ENCODE peak calls at places on chromosomes 16 and 17, in six cellular contexts. X is lower lobe of right lung, O is prostate gland, U is progenitor cell of endocrine pancreas, R is adrenal gland, Z is brain microvascular endothelial cell. W is an unnamed sample.

GRCh38 chr17:58383892-58384462 is 32.0 kb upstream of the SUPT4H1 start:
- DNase-seq in X (no peak), O (no peak), U (no peak), R (no peak), Z (no peak), W (no peak)

GRCh38 chr17:14200354-14200753 is 36.3 kb downstream of the CDRT15 start:
- DNase-seq in X (no peak), O (no peak), U (no peak), R (no peak), Z (no peak), W (no peak)

GRCh38 chr16:50340578-50340977 is 28.2 kb downstream of the BRD7 start:
- DNase-seq in X (no peak), O (no peak), U (no peak), R (no peak), Z (no peak), W (no peak)

GRCh38 chr17:75009139-75009724 is 3.2 kb upstream of the MRPL58 start:
- DNase-seq in X (no peak), O (peak), U (no peak), R (no peak), Z (no peak), W (peak)

GRCh38 chr17:58402047-58402446 is 15.3 kb downstream of the RNF43 start:
- DNase-seq in X (no peak), O (no peak), U (no peak), R (no peak), Z (peak), W (no peak)

GRCh38 chr16:67884684-67885083 is at the start of gene NRN1L:
- DNase-seq in X (peak), O (peak), U (peak), R (peak), Z (peak), W (peak)

GRCh38 chr16:49622421-49623402 is 233.2 kb downstream of the ZNF423 start:
- DNase-seq in X (no peak), O (no peak), U (no peak), R (no peak), Z (no peak), W (no peak)

GRCh38 chr17:44916781-44917241 is 1.5 kb upstream of the GFAP start:
- DNase-seq in X (peak), O (peak), U (no peak), R (peak), Z (no peak), W (peak)

GRCh38 chr17:50858486-50859225 is 7.5 kb downstream of the TOB1 start:
- DNase-seq in X (no peak), O (no peak), U (no peak), R (no peak), Z (no peak), W (no peak)

GRCh38 chr17:30969989-30970680 is 704 bp upstream of the RNF135 start:
- DNase-seq in X (no peak), O (peak), U (no peak), R (no peak), Z (no peak), W (no peak)

GRCh38 chr17:74643826-74644225 is 20.3 kb upstream of the CD300E start:
- DNase-seq in X (no peak), O (no peak), U (no peak), R (no peak), Z (no peak), W (no peak)

GRCh38 chr17:74920679-74921044 is 2.4 kb downstream of the USH1G start:
- DNase-seq in X (no peak), O (no peak), U (no peak), R (no peak), Z (no peak), W (no peak)

GRCh38 chr16:81758376-81758775 is 20.7 kb upstream of the PLCG2 start:
- DNase-seq in X (no peak), O (no peak), U (no peak), R (no peak), Z (peak), W (no peak)

GRCh38 chr16:86868070-86868469 is 289.7 kb downstream of the FOXL1 start:
- DNase-seq in X (no peak), O (no peak), U (no peak), R (no peak), Z (no peak), W (no peak)

GRCh38 chr17:57762375-57762916 is 17.3 kb upstream of the CCDC182 start:
- DNase-seq in X (no peak), O (no peak), U (no peak), R (no peak), Z (no peak), W (no peak)

DNA sequence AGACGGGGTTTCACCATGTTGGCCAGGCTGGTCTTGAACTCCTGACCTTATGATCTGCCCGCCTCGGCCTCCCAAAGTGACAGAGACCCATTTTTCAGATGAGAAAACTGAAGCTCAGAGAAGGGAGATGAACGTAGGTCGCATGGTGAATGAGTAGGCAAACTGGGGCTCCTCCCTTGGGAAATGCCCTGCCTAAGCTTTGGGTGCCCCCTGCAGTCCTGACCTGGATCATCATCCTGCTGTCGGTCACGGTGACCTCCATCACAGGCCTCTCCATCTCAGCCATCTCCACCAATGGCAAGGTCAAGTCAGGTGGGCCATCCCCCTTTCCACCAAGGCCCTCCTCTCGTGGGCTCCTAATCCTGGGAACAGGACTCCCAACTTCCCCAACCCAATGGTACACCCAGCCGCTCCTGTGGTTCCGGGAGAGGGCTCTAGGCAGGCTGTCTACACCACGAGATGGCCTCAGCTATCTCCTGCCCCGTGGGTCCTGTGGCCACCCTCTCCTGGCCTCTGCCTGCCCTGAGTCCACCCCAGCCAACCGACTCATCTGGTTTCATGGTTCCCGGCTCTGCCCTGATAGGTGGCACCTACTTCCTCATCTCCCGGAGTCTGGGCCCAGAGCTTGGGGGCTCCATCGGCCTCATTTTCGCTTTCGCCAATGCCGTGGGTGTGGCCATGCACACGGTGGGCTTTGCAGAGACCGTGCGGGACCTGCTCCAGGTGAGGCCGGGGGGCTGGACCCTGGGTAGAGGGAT is 4.7 kb downstream of the SLC12A3 start:
- DNase-seq in X (peak), O (no peak), U (no peak), R (no peak), Z (no peak), W (no peak)
- TF ChIP-seq CTCF in X (peak), O (no peak), U (peak), R (no peak), Z (peak), W (peak)

GRCh38 chr17:37538991-37539659 is 49.4 kb downstream of the DUSP14 start:
- DNase-seq in X (no peak), O (no peak), U (no peak), R (no peak), Z (no peak), W (no peak)
- TF ChIP-seq CTCF in X (no peak), O (no peak), U (no peak), R (no peak), Z (no peak), W (no peak)

GRCh38 chr17:7133916-7134315 is 19.3 kb upstream of the ASGR2 start:
- DNase-seq in X (no peak), O (no peak), U (no peak), R (no peak), Z (no peak), W (no peak)

GRCh38 chr17:7133424-7133823 is 18.8 kb upstream of the ASGR2 start:
- DNase-seq in X (peak), O (no peak), U (no peak), R (peak), Z (no peak), W (no peak)

GRCh38 chr17:7138800-7139381 is 24.3 kb upstream of the ASGR2 start:
- DNase-seq in X (no peak), O (no peak), U (no peak), R (no peak), Z (no peak), W (no peak)

GRCh38 chr17:7137182-7137943 is 22.7 kb upstream of the ASGR2 start:
- DNase-seq in X (peak), O (no peak), U (no peak), R (peak), Z (no peak), W (no peak)

GRCh38 chr17:7136266-7136877 is 21.8 kb upstream of the ASGR2 start:
- DNase-seq in X (peak), O (peak), U (peak), R (peak), Z (peak), W (no peak)
- TF ChIP-seq CTCF in X (peak), O (peak), U (peak), R (peak), Z (peak), W (peak)

GRCh38 chr16:87880117-87880696 is 10.9 kb upstream of the SLC7A5 start:
- DNase-seq in X (no peak), O (no peak), U (no peak), R (no peak), Z (no peak), W (no peak)
- TF ChIP-seq CTCF in X (no peak), O (no peak), U (no peak), R (no peak), Z (no peak), W (no peak)

DNA sequence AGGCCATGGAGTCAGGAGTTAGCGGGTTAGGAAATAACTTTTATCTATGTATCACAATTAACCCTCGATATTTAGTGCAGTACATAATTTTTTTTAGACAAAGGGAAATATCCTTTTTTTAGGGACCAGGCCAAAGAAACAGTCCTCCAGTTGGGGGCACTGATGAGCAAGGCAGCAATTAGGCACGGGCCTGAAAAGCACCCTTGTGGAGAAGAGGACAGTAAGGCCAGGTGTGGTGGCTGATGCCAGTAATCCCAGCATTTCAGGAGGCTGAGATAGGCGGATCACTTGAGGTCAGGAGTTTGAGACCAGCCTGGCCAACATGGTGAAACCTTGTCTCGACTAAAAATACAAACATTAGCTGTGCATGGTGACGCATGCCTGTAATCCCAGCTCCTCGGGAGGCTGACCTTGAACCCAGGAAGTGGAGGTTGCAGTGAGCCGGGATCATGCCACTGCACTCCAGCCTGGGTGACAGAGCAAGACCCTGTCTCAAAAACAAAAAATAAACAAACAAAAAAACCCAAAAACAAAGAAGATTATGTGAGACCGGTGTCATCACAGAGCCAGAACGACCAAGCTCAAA is 158.3 kb upstream of the NOL11 start:
- DNase-seq in X (no peak), O (no peak), U (no peak), R (peak), Z (no peak), W (no peak)
- TF ChIP-seq CTCF in X (peak), O (peak), U (no peak), R (no peak), Z (peak), W (no peak)

DNA sequence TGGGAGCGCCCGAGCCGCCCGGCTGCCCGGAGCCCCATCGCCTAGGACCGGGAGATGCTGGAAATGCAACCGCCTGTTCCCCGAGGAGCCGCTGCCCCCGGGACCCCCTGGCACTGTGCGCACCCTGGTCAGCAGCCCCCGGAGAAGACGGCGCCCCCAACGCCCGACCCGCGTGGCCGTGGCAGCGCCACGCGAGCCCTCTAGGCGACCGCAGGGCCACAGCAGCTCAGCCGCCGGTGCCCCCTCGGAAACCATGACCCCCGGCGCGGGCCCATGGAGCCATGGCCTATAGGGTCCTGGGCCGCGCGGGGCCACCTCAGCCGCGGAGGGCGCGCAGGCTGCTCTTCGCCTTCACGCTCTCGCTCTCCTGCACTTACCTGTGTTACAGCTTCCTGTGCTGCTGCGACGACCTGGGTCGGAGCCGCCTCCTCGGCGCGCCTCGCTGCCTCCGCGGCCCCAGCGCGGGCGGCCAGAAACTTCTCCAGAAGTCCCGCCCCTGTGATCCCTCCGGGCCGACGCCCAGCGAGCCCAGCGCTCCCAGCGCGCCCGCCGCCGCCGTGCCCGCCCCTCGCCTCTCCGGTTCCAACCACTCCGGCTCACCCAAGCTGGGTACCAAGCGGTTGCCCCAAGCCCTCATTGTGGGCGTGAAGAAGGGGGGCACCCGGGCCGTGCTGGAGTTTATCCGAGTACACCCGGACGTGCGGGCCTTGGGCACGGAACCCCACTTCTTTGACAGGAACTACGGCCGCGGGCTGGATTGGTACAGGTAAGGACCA is 556 bp downstream of the HS3ST2 start:
- DNase-seq in X (no peak), O (no peak), U (no peak), R (no peak), Z (no peak), W (no peak)
- TF ChIP-seq CTCF in X (no peak), O (no peak), U (no peak), R (no peak), Z (no peak), W (peak)

GRCh38 chr17:73588291-73589095 is 55.8 kb downstream of the SDK2 start:
- DNase-seq in X (no peak), O (no peak), U (no peak), R (no peak), Z (no peak), W (no peak)
- TF ChIP-seq CTCF in X (no peak), O (no peak), U (no peak), R (no peak), Z (no peak), W (no peak)

GRCh38 chr17:42387663-42388380 is 420 bp downstream of the STAT3 start:
- DNase-seq in X (peak), O (peak), U (peak), R (peak), Z (no peak), W (no peak)

GRCh38 chr17:42387221-42387657 is 1.0 kb downstream of the STAT3 start:
- DNase-seq in X (no peak), O (peak), U (no peak), R (no peak), Z (no peak), W (no peak)

GRCh38 chr17:42389135-42389417 is 834 bp upstream of the STAT3 start:
- DNase-seq in X (no peak), O (no peak), U (no peak), R (no peak), Z (no peak), W (no peak)

GRCh38 chr17:42389902-42390301 is 1.7 kb upstream of the STAT3 start:
- DNase-seq in X (peak), O (no peak), U (no peak), R (no peak), Z (no peak), W (peak)

DNA sequence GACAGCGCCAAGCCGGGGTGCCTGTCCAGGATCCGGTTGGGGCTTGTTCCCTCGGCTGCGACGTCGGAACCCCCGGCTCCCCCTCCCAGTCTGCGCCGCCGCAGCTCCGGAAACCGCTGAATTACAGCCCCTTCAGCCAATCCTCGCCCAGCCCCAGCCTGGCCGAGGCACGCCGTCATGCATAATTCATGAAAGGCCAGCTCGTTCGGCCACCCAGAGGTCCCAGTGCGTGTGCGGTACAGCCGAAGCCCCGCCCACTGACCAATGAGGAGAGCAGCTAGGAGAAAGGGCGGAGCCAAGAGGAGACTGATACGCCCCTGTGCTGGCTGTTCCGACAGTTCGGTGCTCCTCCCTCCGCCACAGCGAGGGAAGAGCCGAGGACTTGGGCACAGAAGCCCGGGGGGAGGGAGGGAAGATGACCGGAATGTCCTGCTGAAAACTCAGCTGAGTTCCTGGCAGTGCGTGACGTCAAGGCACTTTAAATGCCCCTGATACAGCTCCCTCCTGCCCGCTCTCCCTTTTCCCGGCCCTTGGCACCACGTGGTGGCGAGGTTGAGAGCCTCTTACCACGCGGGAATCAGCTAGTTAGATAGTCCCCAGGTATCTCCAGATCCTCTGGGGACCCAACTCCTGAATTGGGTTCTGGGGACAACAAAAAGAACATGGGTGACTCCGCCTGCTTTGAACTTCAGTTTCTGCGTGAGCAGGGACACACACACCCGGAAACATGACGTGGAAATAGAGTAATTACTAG is at the start of gene STAT3:
- DNase-seq in X (peak), O (peak), U (peak), R (peak), Z (peak), W (peak)
- TF ChIP-seq CTCF in X (no peak), O (peak), U (no peak), R (no peak), Z (no peak), W (peak)

DNA sequence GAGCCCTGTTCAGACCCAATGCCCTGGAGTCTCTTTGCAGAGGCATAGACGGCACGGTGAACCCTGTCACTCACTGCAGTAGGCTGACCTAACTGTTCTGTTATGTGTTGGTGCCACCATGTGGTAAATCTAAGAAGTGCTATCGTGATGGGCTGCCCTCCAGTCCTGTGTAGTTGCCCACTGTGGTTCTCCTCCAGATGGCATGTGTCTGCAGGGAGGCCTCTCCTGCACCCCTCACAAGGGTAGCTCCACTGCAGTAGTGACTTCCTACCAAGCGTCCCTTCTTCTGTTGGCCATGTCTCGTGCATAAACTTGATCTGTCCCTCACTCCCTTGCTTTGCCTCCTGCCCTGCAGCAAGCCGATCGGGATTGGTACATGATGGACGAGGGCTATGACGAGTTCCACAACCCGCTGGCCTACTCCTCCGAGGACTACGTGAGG is 5.8 kb downstream of the DHX38 start:
- DNase-seq in X (no peak), O (no peak), U (peak), R (peak), Z (peak), W (no peak)
- TF ChIP-seq CTCF in X (peak), O (peak), U (peak), R (peak), Z (peak), W (peak)

GRCh38 chr17:60229189-60229802 is 79.5 kb downstream of the CA4 start:
- DNase-seq in X (no peak), O (no peak), U (no peak), R (no peak), Z (no peak), W (no peak)
- TF ChIP-seq CTCF in X (no peak), O (no peak), U (no peak), R (no peak), Z (peak), W (peak)